ENCODE peak calls at places on chromosomes 1 and 21, in four cellular contexts. T is CD8-positive, alpha-beta T cell; I is upper lobe of left lung; K is lung. G is an unnamed sample.

GRCh38 chr1:35222322-35223108 is 29.6 kb upstream of the SFPQ start:
- ATAC-seq in T (no peak), I (no peak), K (no peak), G (peak)

GRCh38 chr1:10648689-10649483 is 147.6 kb downstream of the CASZ1 start:
- ATAC-seq in T (no peak), I (no peak), K (no peak), G (no peak)

GRCh38 chr1:89732643-89733222 is 88.1 kb upstream of the LRRC8D start:
- ATAC-seq in T (no peak), I (no peak), K (no peak), G (no peak)

GRCh38 chr1:84330125-84330984 is 28.8 kb downstream of the SAMD13 start:
- ATAC-seq in T (no peak), I (peak), K (peak), G (no peak)

GRCh38 chr21:33421713-33422393 is 18.6 kb downstream of the IFNGR2 start:
- ATAC-seq in T (no peak), I (no peak), K (no peak), G (no peak)

GRCh38 chr1:23657659-23658275 is 33.8 kb upstream of the RPL11 start:
- ATAC-seq in T (peak), I (peak), K (no peak), G (peak)

GRCh38 chr1:154774175-154774855 is 95.8 kb downstream of the KCNN3 start:
- ATAC-seq in T (no peak), I (no peak), K (no peak), G (no peak)

GRCh38 chr1:200625381-200625824 is 4.9 kb upstream of the KIF14 start:
- ATAC-seq in T (peak), I (no peak), K (no peak), G (no peak)

GRCh38 chr1:246698466-246699094 is 25.6 kb upstream of the SCCPDH start:
- ATAC-seq in T (no peak), I (no peak), K (no peak), G (no peak)

GRCh38 chr1:237580726-237581125 is 310.0 kb downstream of the ZP4 start:
- ATAC-seq in T (no peak), I (no peak), K (no peak), G (no peak)

GRCh38 chr1:101388904-101389546 is 152.2 kb downstream of the S1PR1 start:
- ATAC-seq in T (peak), I (no peak), K (no peak), G (no peak)

GRCh38 chr1:207181838-207182237 is 77.8 kb downstream of the C4BPA start:
- ATAC-seq in T (no peak), I (no peak), K (no peak), G (no peak)

GRCh38 chr1:24941566-24941965 is 11.5 kb upstream of the RUNX3 start:
- ATAC-seq in T (peak), I (no peak), K (no peak), G (no peak)

GRCh38 chr1:212722270-212722945 is 22.8 kb upstream of the BATF3 start:
- ATAC-seq in T (no peak), I (no peak), K (no peak), G (no peak)

GRCh38 chr1:62688687-62689085 is 500 bp upstream of the DOCK7 start:
- ATAC-seq in T (no peak), I (no peak), K (peak), G (no peak)

GRCh38 chr1:19450811-19451564 is 34.4 kb downstream of the CAPZB start:
- ATAC-seq in T (no peak), I (no peak), K (peak), G (peak)

GRCh38 chr1:209805341-209805781 is 581 bp downstream of the IRF6 start:
- ATAC-seq in T (no peak), I (peak), K (no peak), G (no peak)

DNA sequence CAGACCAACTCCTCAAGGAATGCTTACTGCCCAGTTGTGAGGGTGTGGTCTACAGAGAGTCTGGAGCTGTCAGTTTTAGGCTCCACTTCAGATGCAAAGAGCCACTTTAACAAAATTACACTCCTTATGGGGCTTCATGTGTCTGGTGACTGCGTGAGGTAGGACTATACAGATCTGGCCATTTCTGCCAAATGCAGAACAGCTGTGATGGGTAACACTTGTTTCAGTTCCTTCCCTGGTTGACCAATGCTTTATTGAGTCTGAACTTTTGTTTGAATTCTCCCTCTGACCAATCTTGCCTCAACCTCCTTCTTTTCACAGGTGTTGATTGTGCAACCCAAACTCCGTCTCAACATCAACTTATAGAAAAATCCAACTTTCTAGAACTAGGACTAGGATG is 181.2 kb downstream of the OMA1 start:
- ATAC-seq in T (no peak), I (no peak), K (no peak), G (no peak)
- H3K27ac ChIP-seq in T (no peak), I (no peak), K (no peak), G (no peak)

DNA sequence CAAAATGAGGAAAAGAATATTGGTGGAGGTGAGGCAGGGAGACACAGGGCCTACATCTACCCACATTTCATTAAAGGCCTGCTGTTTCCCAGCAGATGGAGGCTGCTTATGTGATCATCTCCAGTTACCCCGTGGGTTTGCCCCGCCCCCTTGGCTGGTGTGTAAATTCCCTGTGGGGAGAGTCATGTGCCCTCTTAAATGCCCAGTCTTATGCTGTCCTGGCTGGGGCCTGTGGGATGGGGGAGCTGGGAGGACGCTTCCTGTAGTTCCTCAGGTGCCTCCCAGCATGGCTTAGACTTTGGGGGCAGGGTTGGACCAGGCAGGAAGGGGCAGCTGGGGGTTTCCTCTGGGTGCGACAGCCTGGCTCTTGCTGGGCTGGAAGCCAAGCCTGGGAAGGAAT is 15.5 kb upstream of the CITED4 start:
- ATAC-seq in T (no peak), I (no peak), K (no peak), G (peak)
- H3K27ac ChIP-seq in T (no peak), I (peak), K (peak), G (peak)

DNA sequence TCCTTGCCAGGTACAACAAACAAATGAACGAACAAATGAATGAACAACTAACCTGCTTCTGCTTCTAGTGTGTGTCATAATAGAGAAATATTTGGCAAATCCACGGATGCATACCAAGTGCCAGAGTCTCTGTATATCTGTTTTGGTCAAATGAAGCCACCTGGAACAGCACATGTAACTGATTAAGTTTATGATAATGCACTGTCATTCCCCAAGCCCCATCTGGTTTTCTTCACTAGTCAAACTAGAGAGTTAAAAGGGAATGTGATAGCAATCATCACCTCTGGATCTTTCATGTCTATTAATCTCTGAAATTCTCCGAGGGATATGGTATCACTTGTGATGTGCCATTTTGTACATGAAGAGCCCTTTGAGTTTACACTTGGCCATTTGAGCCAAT is 21.0 kb upstream of the SCAF4 start:
- ATAC-seq in T (no peak), I (no peak), K (no peak), G (no peak)
- H3K27ac ChIP-seq in T (no peak), I (no peak), K (no peak), G (no peak)

GRCh38 chr1:220511785-220512184 is 16.2 kb upstream of the MARK1 start:
- ATAC-seq in T (no peak), I (peak), K (peak), G (no peak)
- H3K27ac ChIP-seq in T (no peak), I (no peak), K (no peak), G (no peak)

GRCh38 chr1:45557422-45557944 is 6.9 kb downstream of the AKR1A1 start:
- ATAC-seq in T (no peak), I (no peak), K (no peak), G (no peak)
- H3K27ac ChIP-seq in T (no peak), I (no peak), K (peak), G (no peak)

G was measured in gastroesophageal sphincter.